ENCODE peak calls at places on chromosomes 4 and X, in six cellular contexts. I is left lung, Y is mammary epithelial cell, A is astrocyte, W is prostate gland, R is colonic mucosa. H is an unnamed sample.
A peak's percentile ranks its signal among the peaks of the same experiment; 100 is the strongest.

GRCh38 chrX:7689791-7690412 is 153.1 kb upstream of the VCX start:
- DNase-seq in R (no peak), W (no peak), Y (peak; percentile 61), A (no peak), I (no peak), H (no peak)

GRCh38 chr4:45550766-45551366 is 573.0 kb downstream of the GABRG1 start:
- DNase-seq in Y (no peak), A (no peak), R (no peak), I (no peak), W (no peak), H (no peak)

GRCh38 chr4:156237192-156237591 is 283.5 kb upstream of the CTSO start:
- DNase-seq in W (no peak), A (no peak), R (no peak), Y (no peak), I (no peak), H (no peak)

GRCh38 chr4:84995386-84995785 is 28.9 kb upstream of the WDFY3 start:
- DNase-seq in I (no peak), R (no peak), W (no peak), A (peak; percentile 45), Y (no peak), H (no peak)

GRCh38 chr4:1167244-1167949 is 5.0 kb downstream of the SPON2 start:
- DNase-seq in A (peak; percentile 81), R (peak; percentile 86), I (peak; percentile 88), Y (peak; percentile 31), W (peak; percentile 68), H (peak; percentile 85)

GRCh38 chr4:61514991-61515390 is 314.9 kb downstream of the ADGRL3 start:
- DNase-seq in I (no peak), W (no peak), Y (no peak), A (no peak), R (no peak), H (no peak)

GRCh38 chrX:53714580-53715335 is 28.2 kb upstream of the HUWE1 start:
- DNase-seq in R (no peak), W (peak; percentile 62), A (peak; percentile 54), I (peak; percentile 39), Y (peak; percentile 69), H (no peak)

GRCh38 chrX:70301716-70302115 is 11.8 kb downstream of the KIF4A start:
- DNase-seq in I (no peak), W (no peak), A (peak; percentile 49), Y (no peak), R (no peak), H (no peak)

GRCh38 chrX:100368167-100368566 is 41.9 kb downstream of the PCDH19 start:
- DNase-seq in Y (peak; percentile 16), I (no peak), R (no peak), A (no peak), W (no peak), H (peak; percentile 6)

GRCh38 chrX:47218280-47218919 is at the start of gene CDK16:
- DNase-seq in Y (peak; percentile 84), I (peak; percentile 84), A (peak; percentile 73), R (peak; percentile 85), W (peak; percentile 55), H (peak; percentile 68)

GRCh38 chr4:140061194-140061593 is 92.8 kb downstream of the MAML3 start:
- DNase-seq in R (no peak), A (peak; percentile 51), Y (no peak), I (no peak), W (no peak), H (no peak)

GRCh38 chrX:39859991-39860861 is 237.5 kb downstream of the BCOR start:
- DNase-seq in R (no peak), Y (peak; percentile 57), W (no peak), I (no peak), A (peak; percentile 91), H (peak; percentile 20)

GRCh38 chr4:56692576-56692975 is 11.5 kb upstream of the HOPX start:
- DNase-seq in R (no peak), Y (no peak), A (no peak), I (no peak), W (no peak), H (no peak)

GRCh38 chrX:47321386-47321785 is 49.0 kb upstream of the ZNF157 start:
- DNase-seq in Y (peak; percentile 39), A (peak; percentile 45), I (no peak), W (peak; percentile 4), R (no peak), H (no peak)

GRCh38 chrX:34972206-34972605 is 29.6 kb downstream of the FAM47B start:
- DNase-seq in W (no peak), Y (no peak), R (no peak), I (no peak), A (no peak), H (no peak)

GRCh38 chr4:183989931-183990330 is 84.8 kb downstream of the STOX2 start:
- DNase-seq in A (no peak), R (no peak), W (no peak), I (no peak), Y (no peak), H (no peak)

GRCh38 chr4:8515316-8516060 is 64.7 kb upstream of the GPR78 start:
- DNase-seq in A (no peak), R (no peak), W (no peak), Y (no peak), I (no peak), H (no peak)

GRCh38 chr4:152454398-152455011 is 81.4 kb downstream of the FBXW7 start:
- DNase-seq in Y (peak; percentile 24), A (peak; percentile 12), I (no peak), R (no peak), W (no peak), H (no peak)

GRCh38 chr4:7421356-7422097 is 13.2 kb downstream of the PSAPL1 start:
- DNase-seq in R (no peak), Y (no peak), A (no peak), W (no peak), I (peak; percentile 14), H (no peak)

GRCh38 chr4:128528793-128529553 is 241.4 kb upstream of the PGRMC2 start:
- DNase-seq in A (peak; percentile 100), I (no peak), Y (peak; percentile 85), W (no peak), R (no peak), H (no peak)

GRCh38 chr4:84681488-84682274 is 98.8 kb downstream of the CDS1 start:
- DNase-seq in R (peak; percentile 54), A (peak; percentile 89), Y (peak; percentile 58), W (no peak), I (no peak), H (peak; percentile 49)

GRCh38 chr4:73259552-73260140 is 1.0 kb upstream of the ANKRD17 start:
- DNase-seq in A (peak; percentile 40), Y (no peak), R (no peak), I (no peak), W (no peak), H (no peak)

GRCh38 chr4:177441803-177442622 is at the start of gene AGA:
- DNase-seq in I (peak; percentile 98), Y (peak; percentile 94), R (peak; percentile 97), A (peak; percentile 88), W (peak; percentile 97), H (peak; percentile 98)

GRCh38 chrX:115988825-115989224 is 181.7 kb upstream of the AGTR2 start:
- DNase-seq in Y (no peak), W (no peak), I (no peak), A (no peak), R (no peak), H (no peak)

GRCh38 chr4:60683357-60683756 is 516.8 kb upstream of the ADGRL3 start:
- DNase-seq in Y (peak; percentile 69), A (peak; percentile 84), W (no peak), R (no peak), I (no peak), H (no peak)

GRCh38 chr4:38867478-38868054 is at the start of gene FAM114A1:
- DNase-seq in R (peak; percentile 89), Y (peak; percentile 70), A (peak; percentile 67), W (peak; percentile 77), I (peak; percentile 88), H (peak; percentile 89)

GRCh38 chr4:168656055-168656660 is 159.3 kb downstream of the PALLD start:
- DNase-seq in W (no peak), R (no peak), I (no peak), A (peak; percentile 92), Y (peak; percentile 82), H (no peak)

GRCh38 chrX:17511556-17511955 is 136.6 kb downstream of the NHS start:
- DNase-seq in I (no peak), Y (no peak), W (no peak), A (no peak), R (no peak), H (no peak)

GRCh38 chrX:66638591-66639500 is at the start of gene EDA2R:
- DNase-seq in R (peak; percentile 44), I (peak; percentile 42), Y (peak; percentile 89), A (peak; percentile 88), W (peak; percentile 36), H (no peak)

GRCh38 chr4:45453258-45453841 is 670.5 kb downstream of the GABRG1 start:
- DNase-seq in I (no peak), R (no peak), W (no peak), Y (peak; percentile 54), A (peak; percentile 0), H (no peak)

GRCh38 chrX:151458824-151459223 is 61.8 kb downstream of the VMA21 start:
- DNase-seq in I (no peak), Y (no peak), W (no peak), A (peak; percentile 74), R (no peak), H (no peak)
- TF ChIP-seq CTCF in I (no peak), Y (no peak), W (no peak), A (no peak), R (no peak), H (no peak)

DNA sequence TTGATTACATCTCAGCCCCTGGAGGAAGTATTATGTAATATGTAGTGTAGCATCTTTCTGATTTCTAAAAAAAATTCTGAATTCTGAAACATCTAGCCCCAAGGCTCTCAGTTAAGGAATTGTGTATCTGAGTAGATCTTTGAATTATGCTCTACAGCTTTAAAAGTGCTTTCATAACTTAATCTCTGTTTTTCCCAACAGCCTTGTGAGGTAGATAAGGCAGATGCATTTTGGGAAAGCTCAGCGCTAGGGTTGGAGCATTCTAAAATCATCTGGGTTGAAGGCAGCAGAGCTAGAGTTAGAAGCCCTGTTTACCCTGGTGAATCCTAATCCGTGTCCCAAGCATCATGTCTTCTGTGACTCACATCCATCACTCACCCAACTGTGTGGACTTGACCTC is 49.8 kb downstream of the FNIP2 start:
- DNase-seq in R (no peak), A (no peak), W (no peak), Y (no peak), I (no peak), H (no peak)
- H3K4me1 ChIP-seq in R (peaks cover 13% of the 10 kb centered on the region), A (peaks cover 18% of the 10 kb centered on the region), W (peaks cover 12% of the 10 kb centered on the region), Y (no peaks in the 10 kb centered on the region), I (peaks cover 21% of the 10 kb centered on the region), H (peaks cover 54% of the 10 kb centered on the region)

DNA sequence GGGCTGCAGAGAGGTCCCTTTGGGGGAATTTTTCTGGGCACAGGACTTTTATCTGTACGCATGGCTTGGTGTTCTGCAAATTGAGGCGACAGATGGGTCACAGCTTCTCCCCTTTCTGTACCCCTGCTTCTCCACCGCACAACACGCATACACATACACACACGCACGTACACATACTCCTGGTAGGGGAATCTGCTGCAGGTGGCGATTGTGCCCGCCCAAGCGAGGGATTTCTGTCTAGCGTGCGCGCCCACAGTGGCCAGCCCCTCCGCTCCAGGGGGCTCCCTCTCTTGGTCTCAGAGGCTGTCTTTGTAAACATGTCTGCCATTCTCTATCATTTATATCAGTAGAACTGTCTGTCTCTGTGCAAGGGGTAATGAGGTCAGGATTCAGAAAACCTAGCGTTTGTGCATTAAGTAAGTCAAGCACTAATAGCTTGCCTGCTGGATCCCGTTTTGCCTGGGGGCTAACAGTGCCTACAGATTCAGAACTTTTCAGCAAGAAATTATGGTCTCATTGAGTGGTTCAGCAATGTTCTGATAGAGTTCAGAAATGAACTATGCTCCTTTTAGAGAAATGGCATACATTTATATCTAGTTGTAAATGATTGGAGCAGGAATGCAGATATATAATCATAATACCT is 2.2 kb downstream of the GRID2 start:
- DNase-seq in A (no peak), R (no peak), Y (no peak), I (no peak), W (no peak), H (no peak)
- H3K4me3 ChIP-seq in A (peak overlapping the region; percentile 59), R (peak overlapping the region; percentile 11), Y (no peak overlapping the region), I (peak overlapping the region; percentile 23), W (peak overlapping the region; percentile 17), H (no peak overlapping the region)

GRCh38 chr4:121306932-121307331 is 73.9 kb downstream of the QRFPR start:
- DNase-seq in Y (no peak), W (no peak), R (no peak), A (no peak), I (no peak), H (no peak)
- TF ChIP-seq CTCF in Y (peak; percentile 2), W (no peak), R (no peak), A (no peak), I (no peak), H (no peak)